ENCODE peak calls at places on chromosomes 7 and 10, in eight cellular contexts. A is heart left ventricle, J is ovary, S is stomach, D is HepG2, C is A549, M is erythroblast, T is vagina. V is an unnamed sample.

GRCh38 chr7:7789551-7789988 is 71.2 kb upstream of the RPA3 start:
- DNase-seq in S (no peak), C (no peak), D (no peak), M (no peak), T (no peak), J (no peak), A (no peak), V (no peak)

GRCh38 chr10:95277614-95278013 is 13.2 kb downstream of the PDLIM1 start:
- DNase-seq in S (no peak), C (no peak), A (no peak), J (no peak), T (peak), D (no peak), M (no peak), V (no peak)

GRCh38 chr10:116158036-116158435 is 115.0 kb downstream of the GFRA1 start:
- DNase-seq in C (no peak), J (no peak), D (no peak), A (no peak), S (no peak), T (no peak), M (no peak), V (no peak)

GRCh38 chr7:106281919-106282318 is 2.9 kb downstream of the NAMPT start:
- DNase-seq in J (no peak), C (no peak), M (no peak), T (no peak), D (no peak), S (no peak), A (no peak), V (no peak)

GRCh38 chr7:43465581-43466554 is 117.0 kb upstream of the STK17A start:
- DNase-seq in T (no peak), J (no peak), A (no peak), S (no peak), D (no peak), M (no peak), C (no peak), V (no peak)

GRCh38 chr10:42951486-42952251 is 125.2 kb upstream of the RET start:
- DNase-seq in C (no peak), J (no peak), T (peak), S (peak), D (no peak), M (no peak), A (no peak), V (no peak)

GRCh38 chr10:5428133-5428532 is 15.8 kb downstream of the NET1 start:
- DNase-seq in M (no peak), D (no peak), T (no peak), J (no peak), S (no peak), A (no peak), C (no peak), V (no peak)

GRCh38 chr7:77893813-77894212 is 95.2 kb downstream of the PHTF2 start:
- DNase-seq in A (no peak), T (no peak), D (no peak), J (no peak), S (no peak), C (no peak), M (no peak), V (no peak)

GRCh38 chr10:123573236-123574147 is 92.7 kb upstream of the GPR26 start:
- DNase-seq in C (peak), D (peak), J (no peak), A (no peak), M (peak), S (peak), T (no peak), V (peak)

GRCh38 chr10:60905580-60905979 is 38.4 kb downstream of the RHOBTB1 start:
- DNase-seq in T (no peak), S (no peak), C (no peak), D (no peak), A (peak), J (no peak), M (no peak), V (no peak)

GRCh38 chr10:132849546-132850031 is 63.6 kb upstream of the NKX6-2 start:
- DNase-seq in T (no peak), J (no peak), S (peak), C (no peak), D (no peak), M (no peak), A (no peak), V (no peak)

GRCh38 chr7:36155811-36156361 is 2.8 kb downstream of the EEPD1 start:
- DNase-seq in A (peak), C (no peak), S (peak), T (no peak), D (no peak), M (no peak), J (peak), V (peak)

GRCh38 chr7:17535776-17536175 is 237.3 kb downstream of the AHR start:
- DNase-seq in A (no peak), J (no peak), T (no peak), S (no peak), D (no peak), M (no peak), C (no peak), V (no peak)

GRCh38 chr7:81499262-81500116 is 270.4 kb downstream of the HGF start:
- DNase-seq in M (peak), S (no peak), J (no peak), C (peak), T (no peak), A (peak), D (peak), V (peak)

GRCh38 chr10:5662708-5663579 is 3.5 kb downstream of the ASB13 start:
- DNase-seq in S (no peak), A (no peak), D (no peak), M (no peak), C (no peak), T (peak), J (no peak), V (no peak)

GRCh38 chr7:20777377-20778062 is 9.2 kb downstream of the SP8 start:
- DNase-seq in D (no peak), J (no peak), A (no peak), C (no peak), S (no peak), T (no peak), M (peak), V (no peak)

GRCh38 chr7:138000081-138000701 is 1.7 kb downstream of the CREB3L2 start:
- DNase-seq in J (peak), M (peak), A (peak), D (peak), C (no peak), S (peak), T (no peak), V (no peak)

GRCh38 chr7:27165089-27165654 is at the start of gene HOXA9:
- DNase-seq in C (no peak), A (no peak), T (no peak), M (peak), D (no peak), J (no peak), S (no peak), V (no peak)

DNA sequence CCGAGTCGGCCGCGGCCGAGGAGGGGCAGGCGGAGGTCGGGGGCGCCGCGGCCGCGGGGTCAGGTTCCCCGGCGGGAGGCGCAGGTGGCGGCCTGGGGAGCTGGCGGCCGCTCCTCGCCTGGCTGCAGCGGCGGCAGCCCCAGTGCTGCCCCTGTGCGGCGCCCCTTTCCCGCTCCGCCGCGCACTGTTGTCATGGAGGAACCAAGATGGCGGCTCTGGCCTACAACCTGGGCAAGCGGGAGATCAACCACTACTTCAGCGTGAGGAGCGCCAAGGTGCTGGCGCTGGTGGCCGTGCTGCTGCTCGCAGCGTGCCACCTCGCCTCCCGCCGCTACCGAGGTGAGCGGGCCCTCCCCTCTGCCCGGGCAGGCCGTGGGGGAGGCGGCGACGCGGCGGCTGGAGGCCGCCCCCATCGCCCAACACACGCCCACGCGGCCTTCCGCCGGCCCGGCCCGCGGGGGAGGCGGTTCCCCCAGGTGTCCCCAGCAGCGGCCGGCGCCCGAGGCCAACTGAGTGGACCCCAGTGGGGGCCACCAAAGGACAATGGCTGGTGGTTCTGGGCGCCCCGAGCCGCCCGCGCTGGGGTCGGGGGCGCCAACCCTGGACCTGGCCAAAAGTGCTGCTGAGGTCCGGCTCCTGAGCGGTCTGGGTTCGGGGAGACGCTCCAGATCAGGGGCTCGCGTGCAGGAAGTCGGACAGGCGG is 421 bp downstream of the CASD1 start:
- DNase-seq in J (peak), D (peak), C (peak), A (peak), S (peak), M (peak), T (no peak), V (peak)
- TF ChIP-seq POLR2A in J (no peak), D (peak), C (peak), A (no peak), S (no peak), M (peak), T (no peak), V (peak)

DNA sequence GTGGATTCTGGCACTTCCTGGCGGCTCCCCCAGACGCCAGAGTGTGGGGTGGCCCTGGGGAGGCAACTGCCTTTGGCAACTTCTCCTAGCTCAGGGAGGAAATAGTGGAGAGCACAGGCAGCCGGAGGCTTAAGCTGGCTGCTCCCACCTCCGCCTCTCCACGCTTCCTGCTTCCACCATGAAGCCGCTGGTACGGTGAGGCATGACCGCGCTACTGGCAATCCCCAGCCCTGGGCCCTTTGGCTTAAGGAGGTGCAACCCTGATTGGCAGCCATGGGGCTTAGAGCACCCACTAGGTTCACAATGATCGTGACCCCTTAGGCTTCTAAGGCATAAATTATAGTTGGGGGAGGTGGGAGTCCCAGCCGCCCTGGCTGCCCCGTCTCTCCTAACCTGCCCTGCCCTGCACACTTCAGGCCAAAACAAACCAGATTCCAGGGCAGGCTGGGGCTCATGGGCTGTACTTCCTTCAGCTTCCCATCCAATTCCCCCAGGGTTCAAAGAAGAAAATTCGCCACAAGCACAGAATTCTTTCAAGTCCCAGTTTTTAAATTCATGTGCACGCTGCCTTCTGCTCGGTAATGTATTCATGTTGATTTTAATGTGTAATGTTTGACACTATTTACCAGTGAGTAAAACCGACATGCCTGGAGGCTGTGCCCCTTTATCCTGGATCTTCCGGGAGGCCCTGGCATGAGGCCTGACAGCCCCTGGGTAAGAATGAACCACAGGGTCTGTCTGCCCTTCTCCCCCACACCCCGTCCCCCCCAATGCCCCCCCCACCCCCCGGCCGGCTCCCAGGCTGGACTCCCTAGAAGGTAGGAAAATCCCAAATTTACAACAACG is 90.7 kb upstream of the LRRC4 start:
- DNase-seq in S (no peak), C (no peak), A (peak), J (peak), M (no peak), T (peak), D (no peak), V (no peak)
- TF ChIP-seq POLR2A in S (no peak), C (no peak), A (no peak), J (no peak), M (no peak), T (no peak), D (no peak), V (no peak)

DNA sequence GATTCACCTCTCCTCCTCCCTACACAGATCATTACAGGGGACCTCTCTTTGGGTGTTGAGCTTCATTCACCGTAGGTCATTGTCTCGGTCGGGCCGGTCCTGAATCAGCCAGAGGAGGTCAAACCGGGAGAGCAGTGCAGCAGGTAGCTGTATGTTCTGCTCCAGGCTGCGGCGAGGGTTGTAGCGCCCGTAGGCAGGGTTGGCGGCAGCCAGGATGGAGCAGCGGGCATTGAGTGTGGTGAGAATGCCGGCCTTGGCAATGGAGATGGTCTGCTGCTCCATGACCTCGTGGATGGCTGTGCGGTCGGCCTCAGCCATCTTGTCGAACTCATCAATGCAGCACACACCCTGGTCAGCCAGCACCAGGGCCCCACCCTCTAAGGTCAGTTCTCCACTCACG is 5.5 kb downstream of the MCM7 start:
- DNase-seq in S (no peak), D (no peak), M (no peak), T (no peak), C (no peak), J (no peak), A (no peak), V (no peak)
- TF ChIP-seq POLR2A in S (no peak), D (no peak), M (no peak), T (no peak), C (no peak), J (no peak), A (no peak), V (no peak)

GRCh38 chr10:98170249-98171117 is 36.0 kb downstream of the R3HCC1L start:
- DNase-seq in S (peak), D (peak), C (peak), T (no peak), J (no peak), M (peak), A (no peak), V (peak)

GRCh38 chr10:98169379-98169778 is 34.9 kb downstream of the R3HCC1L start:
- DNase-seq in S (no peak), T (no peak), A (no peak), J (no peak), M (no peak), D (no peak), C (no peak), V (no peak)

GRCh38 chr10:98172073-98172472 is 37.6 kb downstream of the R3HCC1L start:
- DNase-seq in T (no peak), D (no peak), M (no peak), S (no peak), A (peak), C (no peak), J (no peak), V (no peak)

GRCh38 chr10:98172495-98172894 is 38.0 kb downstream of the R3HCC1L start:
- DNase-seq in S (no peak), A (no peak), D (no peak), C (no peak), M (no peak), T (no peak), J (no peak), V (no peak)

DNA sequence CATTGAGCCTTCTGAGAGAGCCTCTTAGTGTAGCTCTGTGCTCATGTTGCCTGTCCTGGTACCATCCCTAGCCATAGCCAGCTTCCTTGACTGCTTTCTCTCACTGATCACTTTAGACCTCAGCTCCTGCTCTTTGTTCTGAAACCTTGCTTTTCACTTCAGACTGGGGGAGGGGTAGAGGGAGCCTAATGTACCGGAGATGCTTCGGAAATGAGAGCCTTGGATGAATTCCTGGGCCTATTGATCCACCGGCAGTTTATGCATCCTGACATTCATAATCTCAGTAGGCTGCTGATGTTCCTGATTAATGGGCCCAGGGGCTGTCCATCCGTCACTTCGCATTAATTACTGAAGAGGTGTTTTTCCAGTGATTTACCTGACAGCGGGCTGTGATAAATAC is 38.8 kb downstream of the R3HCC1L start:
- DNase-seq in M (no peak), J (no peak), D (no peak), T (no peak), C (no peak), A (no peak), S (no peak), V (no peak)
- TF ChIP-seq POLR2A in M (no peak), J (no peak), D (no peak), T (no peak), C (no peak), A (no peak), S (no peak), V (no peak)

DNA sequence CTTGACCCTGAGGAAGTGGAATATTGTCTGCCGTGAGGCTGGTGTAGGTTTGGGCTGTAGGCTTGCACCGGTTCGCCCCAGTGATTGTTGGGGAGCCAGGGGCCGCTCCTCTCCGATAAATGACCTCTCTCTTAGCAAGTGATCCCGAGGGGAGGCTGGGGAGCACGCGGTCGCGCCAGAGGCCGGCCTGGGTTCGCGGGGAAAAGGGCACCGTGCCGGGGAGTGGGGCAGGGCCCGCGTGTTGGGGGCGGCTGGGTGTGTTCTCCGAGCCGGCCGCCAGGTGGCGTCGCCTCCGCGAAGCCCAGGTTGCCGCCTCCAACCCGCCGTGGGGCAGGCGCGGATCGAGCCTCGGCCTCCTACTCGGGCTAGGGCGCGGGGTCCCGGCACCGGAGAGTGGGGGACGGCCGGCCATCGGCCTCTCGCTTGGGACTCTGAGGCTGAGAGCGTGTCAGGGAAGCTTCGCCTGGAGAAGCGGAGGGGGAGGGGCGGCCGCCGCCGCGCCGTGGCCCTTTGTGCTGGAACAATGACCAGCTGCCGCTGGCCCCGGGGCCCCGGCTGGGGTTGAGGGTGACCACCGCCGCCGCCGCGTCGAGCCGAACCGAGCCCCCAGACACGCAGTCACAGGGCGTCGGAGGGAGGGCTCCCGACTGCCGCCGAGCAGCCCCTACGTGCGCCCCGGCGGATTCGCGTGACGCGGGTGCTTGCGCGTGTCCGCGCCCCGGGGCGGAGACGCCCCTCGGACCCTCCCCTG is 442 bp upstream of the LZTS2 start:
- DNase-seq in M (peak), J (peak), S (peak), A (peak), D (peak), C (peak), T (no peak), V (peak)
- TF ChIP-seq POLR2A in M (peak), J (peak), S (no peak), A (peak), D (no peak), C (peak), T (no peak), V (peak)

DNA sequence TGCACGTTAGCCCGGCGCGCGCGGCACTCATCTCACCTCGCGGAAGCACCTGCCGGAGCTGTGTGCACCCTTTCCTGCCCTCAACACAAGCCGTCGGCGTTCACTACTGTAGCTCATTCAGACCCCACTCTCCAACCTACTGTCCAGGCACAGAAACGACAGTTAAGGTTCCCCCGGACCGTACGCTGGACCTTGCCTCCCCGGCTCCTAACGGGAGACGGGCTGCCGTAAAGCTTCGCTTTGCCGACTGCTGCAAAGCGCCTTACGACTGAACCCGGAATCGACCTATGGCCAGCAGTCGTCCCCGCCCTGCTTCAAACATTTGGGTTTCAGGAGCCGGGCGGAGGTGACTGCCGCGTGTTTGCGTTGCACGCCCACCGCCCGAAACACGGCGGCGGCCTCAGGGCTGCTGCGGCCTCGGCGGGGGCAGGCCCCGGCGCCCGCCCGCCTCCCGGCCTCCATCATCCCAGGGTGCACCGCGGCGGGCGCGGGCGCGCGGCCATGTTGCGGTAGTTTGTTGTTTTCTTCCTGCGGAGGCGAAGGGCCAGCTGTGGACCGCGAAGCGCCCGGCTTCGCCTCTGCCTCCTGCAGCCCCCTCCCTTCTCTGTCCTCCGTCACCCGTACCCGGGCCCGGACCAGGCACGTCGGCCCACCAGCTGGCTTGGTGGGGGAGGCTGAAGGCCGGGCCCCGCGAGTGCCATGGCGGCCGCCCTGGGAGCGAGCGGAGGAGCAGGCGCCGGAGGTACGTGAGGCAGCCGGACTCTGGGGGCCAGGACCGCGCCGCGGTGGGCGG is at the start of gene RBM33:
- DNase-seq in C (peak), D (peak), S (peak), M (peak), J (peak), A (peak), T (no peak), V (peak)
- TF ChIP-seq POLR2A in C (peak), D (peak), S (no peak), M (peak), J (peak), A (no peak), T (no peak), V (peak)